ENCODE peak calls at places on chromosomes 11 and 22, in eight cellular contexts. One of them, this sample, is unnamed.

GRCh38 chr11:76686261-76687079 is 15.9 kb upstream of the LRRC32 start:
- DNase-seq in activated T-cell treated with anti-CD3 and anti-CD28 coated beads, Interleukin-2, amount 50 U/mL, for 48 hours: peak
- DNase-seq in right lobe of liver: no peak
- DNase-seq in osteocyte: no peak
- DNase-seq in left colon: no peak
- DNase-seq in posterior cingulate gyrus: no peak
- DNase-seq in SJSA1: no peak
- DNase-seq in pulmonary artery endothelial cell: no peak
- DNase-seq in this sample: no peak

GRCh38 chr22:32665676-32666075 is 135.8 kb upstream of the TIMP3 start:
- DNase-seq in activated T-cell treated with anti-CD3 and anti-CD28 coated beads, Interleukin-2, amount 50 U/mL, for 48 hours: no peak
- DNase-seq in right lobe of liver: no peak
- DNase-seq in osteocyte: no peak
- DNase-seq in left colon: no peak
- DNase-seq in posterior cingulate gyrus: no peak
- DNase-seq in SJSA1: no peak
- DNase-seq in pulmonary artery endothelial cell: no peak
- DNase-seq in this sample: no peak

GRCh38 chr22:45317551-45318167 is 7.9 kb downstream of the FAM118A start:
- DNase-seq in activated T-cell treated with anti-CD3 and anti-CD28 coated beads, Interleukin-2, amount 50 U/mL, for 48 hours: no peak
- DNase-seq in right lobe of liver: no peak
- DNase-seq in osteocyte: no peak
- DNase-seq in left colon: peak
- DNase-seq in posterior cingulate gyrus: no peak
- DNase-seq in SJSA1: peak
- DNase-seq in pulmonary artery endothelial cell: peak
- DNase-seq in this sample: peak

GRCh38 chr22:42108848-42109247 is 18.3 kb upstream of the NDUFA6 start:
- DNase-seq in activated T-cell treated with anti-CD3 and anti-CD28 coated beads, Interleukin-2, amount 50 U/mL, for 48 hours: no peak
- DNase-seq in right lobe of liver: no peak
- DNase-seq in osteocyte: no peak
- DNase-seq in left colon: no peak
- DNase-seq in posterior cingulate gyrus: no peak
- DNase-seq in SJSA1: no peak
- DNase-seq in pulmonary artery endothelial cell: no peak
- DNase-seq in this sample: no peak

GRCh38 chr11:131408011-131408640 is 37.7 kb downstream of the NTM start:
- DNase-seq in activated T-cell treated with anti-CD3 and anti-CD28 coated beads, Interleukin-2, amount 50 U/mL, for 48 hours: peak
- DNase-seq in right lobe of liver: no peak
- DNase-seq in osteocyte: no peak
- DNase-seq in left colon: no peak
- DNase-seq in posterior cingulate gyrus: no peak
- DNase-seq in SJSA1: no peak
- DNase-seq in pulmonary artery endothelial cell: no peak
- DNase-seq in this sample: peak

GRCh38 chr11:20839231-20839630 is 169.8 kb downstream of the NELL1 start:
- DNase-seq in activated T-cell treated with anti-CD3 and anti-CD28 coated beads, Interleukin-2, amount 50 U/mL, for 48 hours: no peak
- DNase-seq in right lobe of liver: no peak
- DNase-seq in osteocyte: no peak
- DNase-seq in left colon: no peak
- DNase-seq in posterior cingulate gyrus: no peak
- DNase-seq in SJSA1: no peak
- DNase-seq in pulmonary artery endothelial cell: no peak
- DNase-seq in this sample: no peak

GRCh38 chr22:43811777-43812148 is 342 bp downstream of the EFCAB6 start:
- DNase-seq in activated T-cell treated with anti-CD3 and anti-CD28 coated beads, Interleukin-2, amount 50 U/mL, for 48 hours: no peak
- DNase-seq in right lobe of liver: no peak
- DNase-seq in osteocyte: no peak
- DNase-seq in left colon: no peak
- DNase-seq in posterior cingulate gyrus: no peak
- DNase-seq in SJSA1: no peak
- DNase-seq in pulmonary artery endothelial cell: no peak
- DNase-seq in this sample: no peak

GRCh38 chr11:120326845-120327281 is 1.8 kb downstream of the TLCD5 start:
- DNase-seq in activated T-cell treated with anti-CD3 and anti-CD28 coated beads, Interleukin-2, amount 50 U/mL, for 48 hours: no peak
- DNase-seq in right lobe of liver: no peak
- DNase-seq in osteocyte: no peak
- DNase-seq in left colon: no peak
- DNase-seq in posterior cingulate gyrus: no peak
- DNase-seq in SJSA1: no peak
- DNase-seq in pulmonary artery endothelial cell: no peak
- DNase-seq in this sample: no peak

GRCh38 chr11:2562181-2562581 is 117.4 kb downstream of the KCNQ1 start:
- DNase-seq in activated T-cell treated with anti-CD3 and anti-CD28 coated beads, Interleukin-2, amount 50 U/mL, for 48 hours: no peak
- DNase-seq in right lobe of liver: peak
- DNase-seq in osteocyte: no peak
- DNase-seq in left colon: no peak
- DNase-seq in posterior cingulate gyrus: peak
- DNase-seq in SJSA1: no peak
- DNase-seq in pulmonary artery endothelial cell: no peak
- DNase-seq in this sample: peak

GRCh38 chr22:17477401-17477833 is 85.9 kb upstream of the SLC25A18 start:
- DNase-seq in activated T-cell treated with anti-CD3 and anti-CD28 coated beads, Interleukin-2, amount 50 U/mL, for 48 hours: no peak
- DNase-seq in right lobe of liver: no peak
- DNase-seq in osteocyte: no peak
- DNase-seq in left colon: no peak
- DNase-seq in posterior cingulate gyrus: no peak
- DNase-seq in SJSA1: no peak
- DNase-seq in pulmonary artery endothelial cell: peak
- DNase-seq in this sample: no peak

GRCh38 chr11:122159173-122159701 is 43.2 kb upstream of the BLID start:
- DNase-seq in activated T-cell treated with anti-CD3 and anti-CD28 coated beads, Interleukin-2, amount 50 U/mL, for 48 hours: no peak
- DNase-seq in right lobe of liver: no peak
- DNase-seq in osteocyte: no peak
- DNase-seq in left colon: no peak
- DNase-seq in posterior cingulate gyrus: no peak
- DNase-seq in SJSA1: peak
- DNase-seq in pulmonary artery endothelial cell: no peak
- DNase-seq in this sample: no peak

GRCh38 chr11:67267188-67268035 is 1.1 kb downstream of the GRK2 start:
- DNase-seq in activated T-cell treated with anti-CD3 and anti-CD28 coated beads, Interleukin-2, amount 50 U/mL, for 48 hours: peak
- DNase-seq in right lobe of liver: peak
- DNase-seq in osteocyte: no peak
- DNase-seq in left colon: peak
- DNase-seq in posterior cingulate gyrus: no peak
- DNase-seq in SJSA1: no peak
- DNase-seq in pulmonary artery endothelial cell: no peak
- DNase-seq in this sample: peak

GRCh38 chr22:49678842-49679170 is 148.9 kb downstream of the BRD1 start:
- DNase-seq in activated T-cell treated with anti-CD3 and anti-CD28 coated beads, Interleukin-2, amount 50 U/mL, for 48 hours: no peak
- DNase-seq in right lobe of liver: no peak
- DNase-seq in osteocyte: no peak
- DNase-seq in left colon: no peak
- DNase-seq in posterior cingulate gyrus: no peak
- DNase-seq in SJSA1: no peak
- DNase-seq in pulmonary artery endothelial cell: no peak
- DNase-seq in this sample: no peak

GRCh38 chr22:47335460-47335859 is 573.0 kb downstream of the TBC1D22A start:
- DNase-seq in activated T-cell treated with anti-CD3 and anti-CD28 coated beads, Interleukin-2, amount 50 U/mL, for 48 hours: no peak
- DNase-seq in right lobe of liver: no peak
- DNase-seq in osteocyte: peak
- DNase-seq in left colon: no peak
- DNase-seq in posterior cingulate gyrus: no peak
- DNase-seq in SJSA1: no peak
- DNase-seq in pulmonary artery endothelial cell: no peak
- DNase-seq in this sample: no peak

GRCh38 chr22:21849489-21849888 is 18.0 kb downstream of the MAPK1 start:
- DNase-seq in activated T-cell treated with anti-CD3 and anti-CD28 coated beads, Interleukin-2, amount 50 U/mL, for 48 hours: no peak
- DNase-seq in right lobe of liver: no peak
- DNase-seq in osteocyte: no peak
- DNase-seq in left colon: no peak
- DNase-seq in posterior cingulate gyrus: no peak
- DNase-seq in SJSA1: no peak
- DNase-seq in pulmonary artery endothelial cell: no peak
- DNase-seq in this sample: no peak

GRCh38 chr11:114448749-114449484 is 9.7 kb downstream of the REXO2 start:
- DNase-seq in activated T-cell treated with anti-CD3 and anti-CD28 coated beads, Interleukin-2, amount 50 U/mL, for 48 hours: no peak
- DNase-seq in right lobe of liver: no peak
- DNase-seq in osteocyte: no peak
- DNase-seq in left colon: no peak
- DNase-seq in posterior cingulate gyrus: no peak
- DNase-seq in SJSA1: no peak
- DNase-seq in pulmonary artery endothelial cell: no peak
- DNase-seq in this sample: no peak